ENCODE peak calls at places on chromosomes 2 and 18, in five cellular contexts. One of them, this sample, is unnamed.

GRCh38 chr18:9516437-9517064 is 41.2 kb downstream of the RALBP1 start:
- DNase-seq in left ventricle myocardium inferior: no peak
- DNase-seq in amniotic stem cell: no peak
- DNase-seq in T1000: no peak
- DNase-seq in ELR: peak
- DNase-seq in this sample: no peak

GRCh38 chr2:224952942-224953657 is 89.2 kb downstream of the DOCK10 start:
- DNase-seq in T1000: no peak
- DNase-seq in ELR: no peak
- DNase-seq in amniotic stem cell: no peak
- DNase-seq in left ventricle myocardium inferior: no peak
- DNase-seq in this sample: peak

GRCh38 chr2:26786207-26787023 is 559 bp downstream of the CENPA start:
- DNase-seq in ELR: peak
- DNase-seq in amniotic stem cell: no peak
- DNase-seq in left ventricle myocardium inferior: no peak
- DNase-seq in T1000: no peak
- DNase-seq in this sample: peak

GRCh38 chr18:54531402-54532065 is 59.5 kb upstream of the DYNAP start:
- DNase-seq in left ventricle myocardium inferior: no peak
- DNase-seq in T1000: no peak
- DNase-seq in ELR: no peak
- DNase-seq in amniotic stem cell: no peak
- DNase-seq in this sample: no peak

GRCh38 chr2:288743-289361 is 961 bp upstream of the ALKAL2 start:
- DNase-seq in amniotic stem cell: no peak
- DNase-seq in ELR: no peak
- DNase-seq in T1000: no peak
- DNase-seq in left ventricle myocardium inferior: no peak
- DNase-seq in this sample: no peak

GRCh38 chr2:232707076-232707475 is 9.9 kb downstream of the GIGYF2 start:
- DNase-seq in ELR: no peak
- DNase-seq in amniotic stem cell: no peak
- DNase-seq in T1000: no peak
- DNase-seq in left ventricle myocardium inferior: no peak
- DNase-seq in this sample: no peak

GRCh38 chr2:3636586-3637310 is 21.3 kb upstream of the ALLC start:
- DNase-seq in T1000: no peak
- DNase-seq in amniotic stem cell: no peak
- DNase-seq in ELR: no peak
- DNase-seq in left ventricle myocardium inferior: no peak
- DNase-seq in this sample: peak

GRCh38 chr2:180240774-180241173 is 233.7 kb upstream of the CWC22 start:
- DNase-seq in amniotic stem cell: peak
- DNase-seq in left ventricle myocardium inferior: no peak
- DNase-seq in T1000: no peak
- DNase-seq in ELR: peak
- DNase-seq in this sample: no peak

GRCh38 chr2:236972491-236973379 is 113.0 kb upstream of the COPS8 start:
- DNase-seq in ELR: peak
- DNase-seq in T1000: peak
- DNase-seq in amniotic stem cell: peak
- DNase-seq in left ventricle myocardium inferior: peak
- DNase-seq in this sample: peak

GRCh38 chr2:108643450-108643849 is 75.8 kb upstream of the RANBP2 start:
- DNase-seq in left ventricle myocardium inferior: no peak
- DNase-seq in amniotic stem cell: no peak
- DNase-seq in ELR: no peak
- DNase-seq in T1000: no peak
- DNase-seq in this sample: no peak

GRCh38 chr2:137981112-137981679 is 16.9 kb downstream of the HNMT start:
- DNase-seq in amniotic stem cell: no peak
- DNase-seq in ELR: no peak
- DNase-seq in T1000: no peak
- DNase-seq in left ventricle myocardium inferior: no peak
- DNase-seq in this sample: no peak

GRCh38 chr2:187349328-187349944 is 98.6 kb downstream of the CALCRL start:
- DNase-seq in ELR: no peak
- DNase-seq in T1000: no peak
- DNase-seq in left ventricle myocardium inferior: no peak
- DNase-seq in amniotic stem cell: no peak
- DNase-seq in this sample: no peak

GRCh38 chr2:8481463-8482009 is 200.3 kb upstream of the ID2 start:
- DNase-seq in left ventricle myocardium inferior: no peak
- DNase-seq in amniotic stem cell: no peak
- DNase-seq in T1000: no peak
- DNase-seq in ELR: no peak
- DNase-seq in this sample: no peak

GRCh38 chr2:121164042-121164441 is 121.0 kb downstream of the TFCP2L1 start:
- DNase-seq in T1000: no peak
- DNase-seq in amniotic stem cell: no peak
- DNase-seq in ELR: no peak
- DNase-seq in left ventricle myocardium inferior: no peak
- DNase-seq in this sample: no peak

GRCh38 chr18:9831723-9832199 is 54.0 kb upstream of the TXNDC2 start:
- DNase-seq in amniotic stem cell: no peak
- DNase-seq in ELR: no peak
- DNase-seq in left ventricle myocardium inferior: no peak
- DNase-seq in T1000: no peak
- DNase-seq in this sample: no peak

GRCh38 chr2:36245632-36246031 is 109.9 kb upstream of the CRIM1 start:
- DNase-seq in T1000: no peak
- DNase-seq in ELR: no peak
- DNase-seq in left ventricle myocardium inferior: no peak
- DNase-seq in amniotic stem cell: no peak
- DNase-seq in this sample: no peak

GRCh38 chr2:85160946-85161625 is 27.9 kb downstream of the TCF7L1 start:
- DNase-seq in amniotic stem cell: no peak
- DNase-seq in ELR: no peak
- DNase-seq in left ventricle myocardium inferior: no peak
- DNase-seq in T1000: no peak
- DNase-seq in this sample: no peak

GRCh38 chr2:2577366-2577765 is 246.3 kb upstream of the MYT1L start:
- DNase-seq in left ventricle myocardium inferior: no peak
- DNase-seq in T1000: no peak
- DNase-seq in amniotic stem cell: no peak
- DNase-seq in ELR: no peak
- DNase-seq in this sample: no peak

GRCh38 chr2:134217924-134218323 is 35.9 kb upstream of the MGAT5 start:
- DNase-seq in amniotic stem cell: no peak
- DNase-seq in left ventricle myocardium inferior: no peak
- DNase-seq in T1000: no peak
- DNase-seq in ELR: peak
- DNase-seq in this sample: no peak

GRCh38 chr2:96264656-96265348 is 995 bp downstream of the TMEM127 start:
- DNase-seq in amniotic stem cell: no peak
- DNase-seq in left ventricle myocardium inferior: no peak
- DNase-seq in ELR: peak
- DNase-seq in T1000: peak
- DNase-seq in this sample: peak

GRCh38 chr2:215772003-215772402 is 241.3 kb downstream of the MREG start:
- DNase-seq in amniotic stem cell: no peak
- DNase-seq in T1000: no peak
- DNase-seq in ELR: no peak
- DNase-seq in left ventricle myocardium inferior: no peak
- DNase-seq in this sample: no peak